ENCODE peak calls at places on chromosomes 6 and 20, in nine cellular contexts. S is GM23338, D is hepatocyte, U is PC-3, A is GM23248, M is MM.1S, E is HCT116, X is SK-N-SH, G is OCI-LY7. C is an unnamed sample. For H3K9me2, the result is how much of the 10 kb centered on the place peaks cover.

GRCh38 chr20:40713508-40713907 is 24.5 kb upstream of the MAFB start:
- DNase-seq in S (no peak), D (no peak), U (no peak), A (no peak), M (no peak), E (no peak), X (no peak), G (no peak), C (no peak)

GRCh38 chr6:85416049-85416448 is 33.8 kb upstream of the NT5E start:
- DNase-seq in S (no peak), D (no peak), U (no peak), A (peak), M (no peak), E (no peak), X (no peak), G (no peak), C (no peak)

GRCh38 chr6:44548319-44548718 is 160.8 kb downstream of the CDC5L start:
- DNase-seq in S (no peak), D (no peak), U (no peak), A (no peak), M (no peak), E (no peak), X (no peak), G (no peak), C (no peak)

GRCh38 chr6:19394051-19394450 is 443.1 kb upstream of the ID4 start:
- DNase-seq in S (no peak), D (no peak), U (no peak), A (no peak), M (no peak), E (no peak), X (no peak), G (no peak), C (no peak)

GRCh38 chr6:327538-328183 is 35.4 kb downstream of the DUSP22 start:
- DNase-seq in S (no peak), D (no peak), U (no peak), A (peak), M (no peak), E (no peak), X (peak), G (no peak), C (no peak)

GRCh38 chr20:33731693-33732165 is at the start of gene ZNF341:
- DNase-seq in S (peak), D (peak), U (peak), A (peak), M (peak), E (peak), X (peak), G (peak), C (peak)

GRCh38 chr6:41438746-41439145 is 103.3 kb downstream of the NCR2 start:
- DNase-seq in S (no peak), D (no peak), U (no peak), A (no peak), M (no peak), E (no peak), X (no peak), G (no peak), C (no peak)

GRCh38 chr6:142262231-142262630 is 39.6 kb upstream of the ADGRG6 start:
- DNase-seq in S (no peak), D (no peak), U (no peak), A (no peak), M (no peak), E (no peak), X (no peak), G (no peak), C (no peak)

GRCh38 chr6:56361812-56362211 is 114.4 kb upstream of the COL21A1 start:
- DNase-seq in S (no peak), D (no peak), U (peak), A (no peak), M (no peak), E (no peak), X (no peak), G (no peak), C (no peak)

GRCh38 chr20:3980260-3981131 is 34.9 kb downstream of the RNF24 start:
- DNase-seq in S (peak), D (peak), U (peak), A (peak), M (peak), E (no peak), X (peak), G (peak), C (no peak)

GRCh38 chr20:3981132-3981452 is 34.3 kb downstream of the RNF24 start:
- DNase-seq in S (no peak), D (no peak), U (no peak), A (no peak), M (no peak), E (no peak), X (no peak), G (no peak), C (peak)
- H3K4me3 ChIP-seq in S (no peak), D (no peak), U (no peak), A (peak), M (peak), E (no peak), X (no peak), G (no peak), C (peak)

GRCh38 chr6:8670792-8671191 is 235.4 kb upstream of the SLC35B3 start:
- DNase-seq in S (no peak), D (no peak), U (no peak), A (no peak), M (no peak), E (no peak), X (no peak), G (no peak), C (no peak)
- H3K9me2 ChIP-seq in S (under half), D (under half), U (under half), A (under half), M (under half), E (under half), X (under half), G (under half), C (under half)

DNA sequence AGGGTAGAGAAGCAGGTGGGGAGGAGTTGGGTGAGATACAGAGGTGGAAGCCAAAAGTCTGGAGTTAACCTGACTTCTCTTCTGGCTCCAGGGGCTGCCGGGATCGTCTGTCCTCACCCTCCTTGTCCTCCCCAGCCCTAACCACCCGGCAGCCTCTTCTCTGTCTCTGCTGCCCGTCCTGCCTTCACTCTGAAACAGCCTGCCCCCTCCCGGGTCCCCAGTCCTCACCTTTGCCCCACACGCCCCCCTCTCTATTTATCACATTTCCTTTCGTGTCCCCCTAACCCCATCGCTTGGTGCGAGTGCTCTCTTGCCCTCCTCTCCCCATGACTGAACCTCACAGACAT is 5.7 kb downstream of the RING1 start:
- DNase-seq in S (no peak), D (no peak), U (no peak), A (no peak), M (no peak), E (no peak), X (no peak), G (no peak), C (no peak)
- H3K4me3 ChIP-seq in S (peak), D (peak), U (no peak), A (peak), M (no peak), E (no peak), X (peak), G (no peak), C (no peak)

GRCh38 chr6:43488667-43489276 is 11.4 kb downstream of the TJAP1 start:
- DNase-seq in S (no peak), D (no peak), U (peak), A (peak), M (no peak), E (no peak), X (no peak), G (no peak), C (peak)
- H3K9me2 ChIP-seq in S (under half), D (under half), U (under half), A (under half), M (under half), E (under half), X (under half), G (under half), C (under half)

GRCh38 chr6:32608374-32608773 is 18.7 kb upstream of the HLA-DRB1 start:
- DNase-seq in S (no peak), D (no peak), U (no peak), A (no peak), M (no peak), E (no peak), X (no peak), G (no peak), C (no peak)
- H3K4me3 ChIP-seq in S (no peak), D (no peak), U (no peak), A (no peak), M (no peak), E (no peak), X (no peak), G (no peak), C (no peak)

DNA sequence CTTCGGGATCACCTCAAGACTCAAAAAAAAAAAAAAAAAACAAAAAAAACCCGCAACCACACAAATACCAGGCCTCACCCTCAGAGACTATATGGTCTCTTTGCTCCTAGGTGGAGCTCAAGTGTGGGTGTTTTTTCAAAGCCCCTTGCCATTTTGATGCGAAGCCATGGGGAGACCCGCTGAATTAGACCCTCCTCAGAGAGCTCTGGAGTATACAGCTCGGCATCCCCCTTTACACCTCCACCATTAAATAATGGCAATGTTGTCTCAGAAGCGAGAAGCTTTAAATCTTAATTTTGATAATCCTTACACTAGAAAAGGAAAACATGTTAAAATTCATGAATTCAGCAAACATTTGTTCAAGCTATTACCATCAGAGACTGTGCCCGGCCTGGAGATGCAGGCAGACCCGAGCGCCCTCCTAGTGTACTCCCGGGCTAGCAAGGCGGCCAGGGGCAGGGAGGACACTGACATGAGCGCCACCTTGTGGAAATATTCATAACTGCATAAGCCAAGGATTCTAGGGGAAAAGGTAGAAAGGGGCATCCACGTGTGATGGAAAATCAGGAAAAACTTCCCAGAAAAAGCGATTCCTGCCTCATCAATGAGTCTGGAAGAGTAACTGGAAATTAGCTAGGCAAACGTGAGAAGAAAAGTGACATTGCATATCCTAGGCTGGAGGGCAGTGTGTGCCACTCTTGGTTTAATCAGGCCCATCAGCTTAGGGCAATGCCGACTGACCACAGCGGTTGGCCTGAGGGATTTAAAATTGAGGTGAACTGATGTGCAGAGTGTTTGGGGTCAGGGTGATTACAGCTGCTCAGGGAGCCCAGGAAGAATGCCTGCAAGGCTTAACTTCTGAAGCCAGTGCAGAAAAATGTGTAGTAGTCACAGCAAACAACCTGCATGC is 72.5 kb downstream of the B3GAT2 start:
- DNase-seq in S (peak), D (peak), U (peak), A (peak), M (peak), E (peak), X (peak), G (peak), C (peak)
- H3K9me2 ChIP-seq in S (under half), D (under half), U (under half), A (under half), M (under half), E (under half), X (under half), G (under half), C (under half)

GRCh38 chr6:163408352-163408991 is 6.0 kb upstream of the QKI start:
- DNase-seq in S (no peak), D (peak), U (no peak), A (no peak), M (no peak), E (no peak), X (no peak), G (no peak), C (no peak)

GRCh38 chr6:163406320-163406719 is 8.2 kb upstream of the QKI start:
- DNase-seq in S (no peak), D (no peak), U (no peak), A (peak), M (no peak), E (no peak), X (no peak), G (no peak), C (no peak)

GRCh38 chr6:163406830-163407229 is 7.7 kb upstream of the QKI start:
- DNase-seq in S (no peak), D (no peak), U (no peak), A (no peak), M (no peak), E (no peak), X (no peak), G (no peak), C (no peak)

GRCh38 chr6:163404825-163405265 is 9.7 kb upstream of the QKI start:
- DNase-seq in S (no peak), D (no peak), U (no peak), A (peak), M (no peak), E (no peak), X (no peak), G (no peak), C (no peak)

DNA sequence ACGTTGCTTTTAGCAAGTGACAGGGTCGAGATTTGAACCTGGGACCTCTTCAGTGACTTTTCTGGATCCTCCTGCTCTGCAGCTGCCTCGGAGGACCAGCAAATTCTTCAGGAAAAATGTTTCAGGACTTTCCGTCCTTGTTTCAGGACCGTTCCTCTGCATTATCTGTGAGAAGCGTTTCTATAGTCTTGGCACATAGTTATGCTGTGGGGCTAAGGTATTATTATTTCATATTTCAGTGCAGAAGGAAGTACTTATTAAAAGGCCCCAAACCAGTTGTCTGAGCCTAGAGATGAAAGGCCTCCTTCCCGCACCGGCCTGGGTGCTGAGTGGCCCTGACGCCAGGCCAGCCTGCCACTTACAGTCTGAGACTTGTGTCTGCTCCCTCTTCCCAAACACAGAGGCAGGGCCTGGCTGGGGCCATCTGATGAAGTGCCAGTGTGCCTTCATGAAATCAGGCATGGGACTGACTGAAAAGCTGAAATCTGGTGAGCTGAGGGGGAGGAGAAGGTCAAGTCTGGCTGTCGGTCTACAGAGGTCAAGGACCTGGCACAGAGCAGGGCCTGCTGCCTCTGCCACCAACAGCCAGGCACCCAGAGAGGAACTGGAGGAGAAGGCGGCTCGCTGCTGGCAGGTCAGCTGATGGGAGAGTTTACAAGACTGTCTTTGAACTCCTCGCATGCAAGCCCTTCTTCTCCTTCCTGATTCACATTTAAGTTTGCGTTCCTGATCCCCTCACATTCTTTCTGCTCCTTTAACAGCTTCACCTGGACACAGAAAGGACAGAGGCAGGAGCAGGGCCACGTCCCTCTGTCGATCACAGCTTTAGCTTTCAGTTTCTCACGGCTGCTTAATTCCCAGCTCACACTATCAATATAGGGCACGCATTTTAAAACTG is 8.9 kb upstream of the QKI start:
- DNase-seq in S (peak), D (peak), U (no peak), A (peak), M (peak), E (no peak), X (peak), G (no peak), C (no peak)
- H3K4me3 ChIP-seq in S (no peak), D (no peak), U (peak), A (peak), M (peak), E (no peak), X (no peak), G (no peak), C (no peak)